ENCODE peak calls at places on chromosome 9, in six cellular contexts. J is AG08395, K is EL, B is GM03348, N is RWPE1, U is T-helper 1 cell. I is an unnamed sample.
A peak's percentile ranks its signal among the peaks of the same experiment; 100 is the strongest.

GRCh38 chr9:114233806-114234205 is 78.5 kb downstream of the COL27A1 start:
- DNase-seq in U (no peak), K (no peak), N (no peak), J (peak; percentile 45), B (peak; percentile 19), I (no peak)

GRCh38 chr9:130920762-130921482 is 18.1 kb downstream of the FIBCD1 start:
- DNase-seq in N (no peak), K (no peak), J (no peak), B (no peak), U (no peak), I (no peak)

GRCh38 chr9:27496134-27496504 is 28.0 kb upstream of the IFNK start:
- DNase-seq in J (no peak), B (no peak), N (peak; percentile 54), K (no peak), U (no peak), I (no peak)

GRCh38 chr9:89387970-89388867 is 69.9 kb downstream of the SECISBP2 start:
- DNase-seq in U (no peak), B (peak; percentile 91), K (peak; percentile 46), J (peak; percentile 86), N (peak; percentile 73), I (no peak)

GRCh38 chr9:127903557-127904475 is 4.4 kb upstream of the ST6GALNAC6 start:
- DNase-seq in K (no peak), J (no peak), U (peak; percentile 63), B (no peak), N (no peak), I (peak; percentile 42)

GRCh38 chr9:95874989-95875304 is 544 bp upstream of the ERCC6L2 start:
- DNase-seq in K (peak; percentile 44), U (peak; percentile 52), J (peak; percentile 38), B (peak; percentile 66), N (peak; percentile 52), I (peak; percentile 57)

GRCh38 chr9:121564861-121565260 is 65.2 kb upstream of the GGTA1 start:
- DNase-seq in B (no peak), U (no peak), N (peak; percentile 52), J (no peak), K (no peak), I (no peak)

GRCh38 chr9:128116104-128117083 is 11.1 kb downstream of the PTGES2 start:
- DNase-seq in K (no peak), N (no peak), B (no peak), U (no peak), J (no peak), I (no peak)

GRCh38 chr9:109251080-109251775 is 69.6 kb downstream of the EPB41L4B start:
- DNase-seq in K (peak; percentile 80), J (peak; percentile 25), B (peak; percentile 28), U (no peak), N (peak; percentile 82), I (no peak)

GRCh38 chr9:72006481-72006880 is 53.9 kb downstream of the C9orf57 start:
- DNase-seq in N (no peak), U (no peak), J (peak; percentile 21), K (peak; percentile 14), B (peak; percentile 28), I (no peak)

GRCh38 chr9:106896695-106897094 is 33.7 kb downstream of the ZNF462 start:
- DNase-seq in J (no peak), B (no peak), N (no peak), K (no peak), U (no peak), I (no peak)

GRCh38 chr9:4678679-4679267 is 596 bp upstream of the CDC37L1 start:
- DNase-seq in N (no peak), K (peak; percentile 41), J (peak; percentile 3), B (no peak), U (peak; percentile 17), I (no peak)

GRCh38 chr9:37801959-37802711 is 1.5 kb downstream of the DCAF10 start:
- DNase-seq in N (no peak), U (no peak), B (no peak), J (no peak), K (no peak), I (no peak)

GRCh38 chr9:70013598-70014196 is 30.0 kb upstream of the MAMDC2 start:
- DNase-seq in B (peak; percentile 39), U (no peak), K (peak; percentile 44), N (peak; percentile 64), J (peak; percentile 48), I (no peak)

GRCh38 chr9:4905135-4905490 is 80.0 kb upstream of the JAK2 start:
- DNase-seq in K (no peak), N (no peak), J (no peak), B (no peak), U (no peak), I (no peak)

GRCh38 chr9:127626752-127627493 is 14.8 kb downstream of the STXBP1 start:
- DNase-seq in B (no peak), K (no peak), U (no peak), N (no peak), J (no peak), I (no peak)

GRCh38 chr9:109403766-109404320 is 83.0 kb upstream of the EPB41L4B start:
- DNase-seq in B (no peak), N (no peak), J (no peak), K (no peak), U (no peak), I (no peak)

GRCh38 chr9:72292874-72293607 is 72.0 kb downstream of the ZFAND5 start:
- DNase-seq in K (peak; percentile 66), B (peak; percentile 13), U (no peak), N (no peak), J (peak; percentile 7), I (no peak)

GRCh38 chr9:136432591-136432990 is 7.1 kb downstream of the INPP5E start:
- DNase-seq in K (no peak), N (no peak), B (no peak), J (no peak), U (no peak), I (no peak)

GRCh38 chr9:90300901-90301688 is 341.5 kb downstream of the DIRAS2 start:
- DNase-seq in U (no peak), K (peak; percentile 77), J (peak; percentile 93), B (peak; percentile 89), N (peak; percentile 96), I (no peak)

GRCh38 chr9:114611516-114612271 is 603 bp downstream of the TMEM268 start:
- DNase-seq in N (peak; percentile 70), K (peak; percentile 70), U (no peak), J (peak; percentile 60), B (peak; percentile 86), I (peak; percentile 49)

GRCh38 chr9:113164536-113165300 is 13.9 kb downstream of the SLC31A2 start:
- DNase-seq in K (peak; percentile 23), N (no peak), J (peak; percentile 79), U (no peak), B (peak; percentile 66), I (no peak)